ENCODE peak calls at places on chromosome 4, in eight cellular contexts. One of them, this sample, is unnamed.

GRCh38 chr4:6953751-6954380 is 44.2 kb downstream of the TBC1D14 start:
- DNase-seq in stomach: peak
- DNase-seq in iris pigment epithelial cell: peak
- DNase-seq in heart right ventricle: peak
- DNase-seq in EL: peak
- DNase-seq in stimulated activated CD8-positive, alpha-beta memory T cell treated with anti-CD3 and anti-CD28 coated beads, Interleukin-15, amount 100 ng/mL, for 1 hour: no peak
- DNase-seq in EH: peak
- DNase-seq in T-helper 2 cell: no peak
- DNase-seq in this sample: no peak

GRCh38 chr4:76641758-76642157 is 206.7 kb downstream of the SHROOM3 start:
- DNase-seq in stomach: no peak
- DNase-seq in iris pigment epithelial cell: no peak
- DNase-seq in heart right ventricle: no peak
- DNase-seq in EL: no peak
- DNase-seq in stimulated activated CD8-positive, alpha-beta memory T cell treated with anti-CD3 and anti-CD28 coated beads, Interleukin-15, amount 100 ng/mL, for 1 hour: no peak
- DNase-seq in EH: no peak
- DNase-seq in T-helper 2 cell: no peak
- DNase-seq in this sample: no peak

GRCh38 chr4:86108152-86108551 is 251.7 kb downstream of the MAPK10 start:
- DNase-seq in stomach: no peak
- DNase-seq in iris pigment epithelial cell: peak
- DNase-seq in heart right ventricle: no peak
- DNase-seq in EL: peak
- DNase-seq in stimulated activated CD8-positive, alpha-beta memory T cell treated with anti-CD3 and anti-CD28 coated beads, Interleukin-15, amount 100 ng/mL, for 1 hour: no peak
- DNase-seq in EH: peak
- DNase-seq in T-helper 2 cell: no peak
- DNase-seq in this sample: no peak

GRCh38 chr4:168612435-168613139 is 115.7 kb downstream of the PALLD start:
- DNase-seq in stomach: no peak
- DNase-seq in iris pigment epithelial cell: peak
- DNase-seq in heart right ventricle: no peak
- DNase-seq in EL: peak
- DNase-seq in stimulated activated CD8-positive, alpha-beta memory T cell treated with anti-CD3 and anti-CD28 coated beads, Interleukin-15, amount 100 ng/mL, for 1 hour: no peak
- DNase-seq in EH: peak
- DNase-seq in T-helper 2 cell: no peak
- DNase-seq in this sample: no peak

GRCh38 chr4:54473077-54473545 is 184.6 kb upstream of the KIT start:
- DNase-seq in stomach: peak
- DNase-seq in iris pigment epithelial cell: peak
- DNase-seq in heart right ventricle: no peak
- DNase-seq in EL: peak
- DNase-seq in stimulated activated CD8-positive, alpha-beta memory T cell treated with anti-CD3 and anti-CD28 coated beads, Interleukin-15, amount 100 ng/mL, for 1 hour: no peak
- DNase-seq in EH: peak
- DNase-seq in T-helper 2 cell: no peak
- DNase-seq in this sample: peak

GRCh38 chr4:26263165-26263564 is 57.6 kb upstream of the RBPJ start:
- DNase-seq in stomach: no peak
- DNase-seq in iris pigment epithelial cell: no peak
- DNase-seq in heart right ventricle: no peak
- DNase-seq in EL: no peak
- DNase-seq in stimulated activated CD8-positive, alpha-beta memory T cell treated with anti-CD3 and anti-CD28 coated beads, Interleukin-15, amount 100 ng/mL, for 1 hour: no peak
- DNase-seq in EH: no peak
- DNase-seq in T-helper 2 cell: no peak
- DNase-seq in this sample: no peak

GRCh38 chr4:102411416-102411815 is 66.1 kb upstream of the SLC39A8 start:
- DNase-seq in stomach: no peak
- DNase-seq in iris pigment epithelial cell: peak
- DNase-seq in heart right ventricle: no peak
- DNase-seq in EL: no peak
- DNase-seq in stimulated activated CD8-positive, alpha-beta memory T cell treated with anti-CD3 and anti-CD28 coated beads, Interleukin-15, amount 100 ng/mL, for 1 hour: no peak
- DNase-seq in EH: no peak
- DNase-seq in T-helper 2 cell: no peak
- DNase-seq in this sample: no peak

GRCh38 chr4:16382571-16382970 is 156.3 kb upstream of the TAPT1 start:
- DNase-seq in stomach: no peak
- DNase-seq in iris pigment epithelial cell: no peak
- DNase-seq in heart right ventricle: no peak
- DNase-seq in EL: no peak
- DNase-seq in stimulated activated CD8-positive, alpha-beta memory T cell treated with anti-CD3 and anti-CD28 coated beads, Interleukin-15, amount 100 ng/mL, for 1 hour: no peak
- DNase-seq in EH: no peak
- DNase-seq in T-helper 2 cell: no peak
- DNase-seq in this sample: no peak

GRCh38 chr4:8409271-8410065 is 31.1 kb downstream of the ACOX3 start:
- DNase-seq in stomach: peak
- DNase-seq in iris pigment epithelial cell: no peak
- DNase-seq in heart right ventricle: peak
- DNase-seq in EL: peak
- DNase-seq in stimulated activated CD8-positive, alpha-beta memory T cell treated with anti-CD3 and anti-CD28 coated beads, Interleukin-15, amount 100 ng/mL, for 1 hour: peak
- DNase-seq in EH: peak
- DNase-seq in T-helper 2 cell: no peak
- DNase-seq in this sample: peak

GRCh38 chr4:146224331-146224966 is 10.1 kb downstream of the REELD1 start:
- DNase-seq in stomach: no peak
- DNase-seq in iris pigment epithelial cell: no peak
- DNase-seq in heart right ventricle: no peak
- DNase-seq in EL: no peak
- DNase-seq in stimulated activated CD8-positive, alpha-beta memory T cell treated with anti-CD3 and anti-CD28 coated beads, Interleukin-15, amount 100 ng/mL, for 1 hour: no peak
- DNase-seq in EH: no peak
- DNase-seq in T-helper 2 cell: no peak
- DNase-seq in this sample: no peak

GRCh38 chr4:4254666-4255065 is 6.6 kb upstream of the TMEM128 start:
- DNase-seq in stomach: no peak
- DNase-seq in iris pigment epithelial cell: no peak
- DNase-seq in heart right ventricle: no peak
- DNase-seq in EL: no peak
- DNase-seq in stimulated activated CD8-positive, alpha-beta memory T cell treated with anti-CD3 and anti-CD28 coated beads, Interleukin-15, amount 100 ng/mL, for 1 hour: no peak
- DNase-seq in EH: no peak
- DNase-seq in T-helper 2 cell: no peak
- DNase-seq in this sample: no peak

GRCh38 chr4:150799207-150799606 is 215.9 kb downstream of the LRBA start:
- DNase-seq in stomach: no peak
- DNase-seq in iris pigment epithelial cell: no peak
- DNase-seq in heart right ventricle: no peak
- DNase-seq in EL: no peak
- DNase-seq in stimulated activated CD8-positive, alpha-beta memory T cell treated with anti-CD3 and anti-CD28 coated beads, Interleukin-15, amount 100 ng/mL, for 1 hour: no peak
- DNase-seq in EH: no peak
- DNase-seq in T-helper 2 cell: no peak
- DNase-seq in this sample: no peak

GRCh38 chr4:114384629-114385028 is 214.0 kb upstream of the UGT8 start:
- DNase-seq in stomach: no peak
- DNase-seq in iris pigment epithelial cell: peak
- DNase-seq in heart right ventricle: no peak
- DNase-seq in EL: peak
- DNase-seq in stimulated activated CD8-positive, alpha-beta memory T cell treated with anti-CD3 and anti-CD28 coated beads, Interleukin-15, amount 100 ng/mL, for 1 hour: no peak
- DNase-seq in EH: peak
- DNase-seq in T-helper 2 cell: no peak
- DNase-seq in this sample: no peak

GRCh38 chr4:5711479-5712184 is 631 bp downstream of the EVC start:
- DNase-seq in stomach: no peak
- DNase-seq in iris pigment epithelial cell: peak
- DNase-seq in heart right ventricle: peak
- DNase-seq in EL: peak
- DNase-seq in stimulated activated CD8-positive, alpha-beta memory T cell treated with anti-CD3 and anti-CD28 coated beads, Interleukin-15, amount 100 ng/mL, for 1 hour: no peak
- DNase-seq in EH: peak
- DNase-seq in T-helper 2 cell: no peak
- DNase-seq in this sample: peak

GRCh38 chr4:7799723-7800122 is 139.9 kb downstream of the AFAP1 start:
- DNase-seq in stomach: no peak
- DNase-seq in iris pigment epithelial cell: no peak
- DNase-seq in heart right ventricle: no peak
- DNase-seq in EL: no peak
- DNase-seq in stimulated activated CD8-positive, alpha-beta memory T cell treated with anti-CD3 and anti-CD28 coated beads, Interleukin-15, amount 100 ng/mL, for 1 hour: no peak
- DNase-seq in EH: no peak
- DNase-seq in T-helper 2 cell: no peak
- DNase-seq in this sample: no peak

GRCh38 chr4:70994387-70995099 is 1.1 kb downstream of the DCK start:
- DNase-seq in stomach: no peak
- DNase-seq in iris pigment epithelial cell: no peak
- DNase-seq in heart right ventricle: no peak
- DNase-seq in EL: peak
- DNase-seq in stimulated activated CD8-positive, alpha-beta memory T cell treated with anti-CD3 and anti-CD28 coated beads, Interleukin-15, amount 100 ng/mL, for 1 hour: no peak
- DNase-seq in EH: no peak
- DNase-seq in T-helper 2 cell: no peak
- DNase-seq in this sample: no peak

GRCh38 chr4:151743128-151743854 is 17.5 kb downstream of the GATB start:
- DNase-seq in stomach: no peak
- DNase-seq in iris pigment epithelial cell: peak
- DNase-seq in heart right ventricle: no peak
- DNase-seq in EL: no peak
- DNase-seq in stimulated activated CD8-positive, alpha-beta memory T cell treated with anti-CD3 and anti-CD28 coated beads, Interleukin-15, amount 100 ng/mL, for 1 hour: no peak
- DNase-seq in EH: no peak
- DNase-seq in T-helper 2 cell: no peak
- DNase-seq in this sample: no peak

GRCh38 chr4:11535333-11535732 is 106.6 kb upstream of the HS3ST1 start:
- DNase-seq in stomach: no peak
- DNase-seq in iris pigment epithelial cell: no peak
- DNase-seq in heart right ventricle: no peak
- DNase-seq in EL: no peak
- DNase-seq in stimulated activated CD8-positive, alpha-beta memory T cell treated with anti-CD3 and anti-CD28 coated beads, Interleukin-15, amount 100 ng/mL, for 1 hour: no peak
- DNase-seq in EH: no peak
- DNase-seq in T-helper 2 cell: no peak
- DNase-seq in this sample: no peak

GRCh38 chr4:10526431-10527222 is 69.4 kb upstream of the ZNF518B start:
- DNase-seq in stomach: no peak
- DNase-seq in iris pigment epithelial cell: no peak
- DNase-seq in heart right ventricle: no peak
- DNase-seq in EL: no peak
- DNase-seq in stimulated activated CD8-positive, alpha-beta memory T cell treated with anti-CD3 and anti-CD28 coated beads, Interleukin-15, amount 100 ng/mL, for 1 hour: no peak
- DNase-seq in EH: no peak
- DNase-seq in T-helper 2 cell: no peak
- DNase-seq in this sample: no peak

GRCh38 chr4:38787693-38788092 is 4.9 kb upstream of the TLR10 start:
- DNase-seq in stomach: no peak
- DNase-seq in iris pigment epithelial cell: no peak
- DNase-seq in heart right ventricle: no peak
- DNase-seq in EL: no peak
- DNase-seq in stimulated activated CD8-positive, alpha-beta memory T cell treated with anti-CD3 and anti-CD28 coated beads, Interleukin-15, amount 100 ng/mL, for 1 hour: no peak
- DNase-seq in EH: no peak
- DNase-seq in T-helper 2 cell: no peak
- DNase-seq in this sample: no peak